ENCODE peak calls at places on chromosome 4, in six cellular contexts. I is NB4, H is GM12878, R is A549, M is HepG2, Z is endothelial cell of umbilical vein. Y is an unnamed sample.

GRCh38 chr4:75985116-75985515 is 5.6 kb downstream of the SDAD1 start:
- DNase-seq in I (no peak), H (no peak), R (no peak), M (no peak), Z (no peak), Y (no peak)

GRCh38 chr4:185224597-185224996 is 15.2 kb downstream of the SNX25 start:
- DNase-seq in I (no peak), H (no peak), R (no peak), M (no peak), Z (no peak), Y (no peak)

GRCh38 chr4:65738134-65738533 is 67.8 kb upstream of the EPHA5 start:
- DNase-seq in I (no peak), H (no peak), R (no peak), M (no peak), Z (no peak), Y (no peak)

GRCh38 chr4:30901781-30902479 is 181.8 kb downstream of the PCDH7 start:
- DNase-seq in I (no peak), H (no peak), R (no peak), M (no peak), Z (no peak), Y (no peak)

GRCh38 chr4:112284662-112285411 is 867 bp downstream of the TIFA start:
- DNase-seq in I (peak), H (no peak), R (no peak), M (no peak), Z (peak), Y (peak)

GRCh38 chr4:10115271-10115656 is 1.3 kb downstream of the WDR1 start:
- DNase-seq in I (peak), H (no peak), R (no peak), M (peak), Z (peak), Y (no peak)

GRCh38 chr4:88341227-88342192 is 37.1 kb upstream of the HERC6 start:
- DNase-seq in I (no peak), H (no peak), R (peak), M (peak), Z (peak), Y (no peak)

GRCh38 chr4:112343330-112343729 is 46.2 kb downstream of the ALPK1 start:
- DNase-seq in I (no peak), H (no peak), R (no peak), M (no peak), Z (no peak), Y (no peak)

GRCh38 chr4:175435437-175435836 is 376.6 kb downstream of the GPM6A start:
- DNase-seq in I (peak), H (no peak), R (no peak), M (no peak), Z (no peak), Y (no peak)
- TF ChIP-seq MYC in I (no peak), H (no peak), R (no peak), M (no peak), Z (no peak), Y (no peak)

DNA sequence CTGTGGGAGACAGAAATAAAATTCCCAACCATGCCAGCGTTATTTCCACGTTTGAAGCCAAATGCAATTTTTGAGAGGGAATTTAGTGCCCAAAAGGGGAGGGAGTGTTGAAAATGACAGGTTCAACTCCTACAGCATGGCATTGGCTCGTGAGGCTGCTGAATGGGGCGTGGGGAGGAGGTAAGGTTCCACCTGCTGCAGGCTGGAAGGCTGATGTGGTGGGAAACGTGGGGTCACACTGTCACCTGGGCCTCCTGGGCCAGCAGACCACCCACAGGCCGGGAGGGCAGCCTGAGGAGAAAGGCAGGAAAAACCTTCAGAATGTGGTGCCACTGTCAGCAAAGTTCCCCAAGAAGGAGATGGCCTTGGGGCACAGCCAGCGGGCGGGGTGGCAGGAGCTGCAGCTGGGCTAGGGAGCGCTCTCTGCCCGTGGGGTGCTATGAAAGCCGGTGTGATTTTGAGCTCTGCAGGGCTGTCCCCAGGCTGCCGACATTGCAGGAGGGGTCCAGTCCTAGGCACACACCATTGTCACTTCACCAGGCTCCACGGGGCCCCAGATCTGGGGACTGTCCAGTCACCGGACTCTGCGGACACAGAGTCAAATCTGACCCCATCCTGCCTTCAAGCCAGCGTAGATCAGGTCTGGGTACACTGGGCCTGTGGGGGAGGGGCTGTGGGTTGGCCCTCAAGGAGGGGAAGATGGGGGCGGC is 19.6 kb downstream of the MSANTD1 start:
- DNase-seq in I (no peak), H (no peak), R (no peak), M (no peak), Z (no peak), Y (no peak)
- TF ChIP-seq MYC in I (no peak), H (no peak), R (no peak), M (no peak), Z (no peak), Y (no peak)

DNA sequence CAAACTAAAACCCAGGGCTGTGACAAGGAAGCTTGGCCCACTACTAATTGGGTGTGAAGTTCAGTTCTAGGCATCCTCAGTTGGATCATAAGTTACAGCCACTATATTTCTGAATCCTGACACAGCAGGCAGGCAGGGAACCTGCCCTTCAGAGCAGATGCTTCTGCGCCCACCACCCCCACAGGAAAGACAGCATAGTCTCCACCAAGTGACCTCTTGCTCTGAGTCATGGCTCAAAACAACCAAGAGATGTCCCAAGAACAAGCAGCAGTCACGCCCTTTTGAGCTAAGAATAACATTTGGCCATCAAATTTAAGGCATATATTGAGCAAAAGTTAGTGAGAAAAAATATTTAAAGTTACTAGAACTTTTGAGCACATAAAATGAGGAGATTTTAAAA is 170.7 kb upstream of the SMARCAD1 start:
- DNase-seq in I (peak), H (no peak), R (no peak), M (no peak), Z (no peak), Y (peak)
- TF ChIP-seq MYC in I (no peak), H (no peak), R (no peak), M (no peak), Z (no peak), Y (no peak)

DNA sequence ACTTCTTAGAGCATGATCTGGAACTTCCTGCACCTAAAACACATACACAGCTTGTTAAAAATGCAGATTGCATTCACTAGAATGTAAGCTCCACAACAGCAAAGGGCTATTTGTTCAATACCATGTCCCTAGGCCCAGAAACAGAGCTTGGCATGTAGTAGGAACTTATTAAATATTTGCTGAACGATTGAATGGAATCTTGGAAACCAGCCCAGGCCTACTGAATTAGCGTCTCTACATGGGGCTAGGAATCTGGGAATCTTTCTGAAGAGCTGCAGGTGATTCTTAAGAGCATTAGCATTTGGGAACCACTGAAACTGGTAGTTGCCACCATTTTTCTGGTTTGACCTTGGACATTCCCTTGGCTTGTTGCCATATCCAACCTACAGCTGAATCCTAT is 234.1 kb downstream of the STIM2 start:
- DNase-seq in I (no peak), H (no peak), R (no peak), M (no peak), Z (no peak), Y (no peak)
- TF ChIP-seq MYC in I (no peak), H (no peak), R (no peak), M (no peak), Z (no peak), Y (no peak)

Y was measured in K562.